ENCODE peak calls at places on chromosomes 12 and 14, in ten cellular contexts. One of them, this sample, is unnamed.
A peak's percentile ranks its signal among the peaks of the same experiment; 100 is the strongest.

GRCh38 chr14:28870033-28870564 is 103.5 kb downstream of the FOXG1 start:
- DNase-seq in HFF-Myc: no peak
- DNase-seq in foreskin fibroblast: no peak
- DNase-seq in osteocyte: no peak
- DNase-seq in heart right ventricle: no peak
- DNase-seq in astrocyte of the cerebellum: no peak
- DNase-seq in stomach: no peak
- DNase-seq in fibroblast of mammary gland: no peak
- DNase-seq in Panc1: no peak
- DNase-seq in cardiac fibroblast: no peak
- DNase-seq in this sample: no peak

GRCh38 chr14:101823511-101824120 is 62.1 kb downstream of the PPP2R5C start:
- DNase-seq in HFF-Myc: no peak
- DNase-seq in foreskin fibroblast: peak; percentile 56
- DNase-seq in osteocyte: no peak
- DNase-seq in heart right ventricle: no peak
- DNase-seq in astrocyte of the cerebellum: no peak
- DNase-seq in stomach: peak; percentile 49
- DNase-seq in fibroblast of mammary gland: peak; percentile 50
- DNase-seq in Panc1: no peak
- DNase-seq in cardiac fibroblast: peak; percentile 36
- DNase-seq in this sample: no peak

GRCh38 chr12:45989277-45989856 is 1.0 kb downstream of the SCAF11 start:
- DNase-seq in HFF-Myc: no peak
- DNase-seq in foreskin fibroblast: no peak
- DNase-seq in osteocyte: no peak
- DNase-seq in heart right ventricle: no peak
- DNase-seq in astrocyte of the cerebellum: no peak
- DNase-seq in stomach: peak; percentile 68
- DNase-seq in fibroblast of mammary gland: peak; percentile 48
- DNase-seq in Panc1: no peak
- DNase-seq in cardiac fibroblast: no peak
- DNase-seq in this sample: no peak

GRCh38 chr12:25723921-25724491 is 170.9 kb upstream of the LMNTD1 start:
- DNase-seq in HFF-Myc: no peak
- DNase-seq in foreskin fibroblast: peak; percentile 50
- DNase-seq in osteocyte: no peak
- DNase-seq in heart right ventricle: no peak
- DNase-seq in astrocyte of the cerebellum: peak; percentile 56
- DNase-seq in stomach: no peak
- DNase-seq in fibroblast of mammary gland: peak; percentile 94
- DNase-seq in Panc1: no peak
- DNase-seq in cardiac fibroblast: peak; percentile 62
- DNase-seq in this sample: no peak

GRCh38 chr14:54814076-54814475 is 88.5 kb downstream of the GCH1 start:
- DNase-seq in HFF-Myc: no peak
- DNase-seq in foreskin fibroblast: no peak
- DNase-seq in osteocyte: peak; percentile 63
- DNase-seq in heart right ventricle: no peak
- DNase-seq in astrocyte of the cerebellum: no peak
- DNase-seq in stomach: no peak
- DNase-seq in fibroblast of mammary gland: no peak
- DNase-seq in Panc1: no peak
- DNase-seq in cardiac fibroblast: no peak
- DNase-seq in this sample: no peak

GRCh38 chr14:63487724-63488123 is 55.5 kb downstream of the PPP2R5E start:
- DNase-seq in HFF-Myc: no peak
- DNase-seq in foreskin fibroblast: no peak
- DNase-seq in osteocyte: no peak
- DNase-seq in heart right ventricle: no peak
- DNase-seq in astrocyte of the cerebellum: no peak
- DNase-seq in stomach: no peak
- DNase-seq in fibroblast of mammary gland: no peak
- DNase-seq in Panc1: no peak
- DNase-seq in cardiac fibroblast: no peak
- DNase-seq in this sample: no peak

GRCh38 chr14:21558703-21559063 is 21.2 kb downstream of the OR10G3 start:
- DNase-seq in HFF-Myc: no peak
- DNase-seq in foreskin fibroblast: no peak
- DNase-seq in osteocyte: no peak
- DNase-seq in heart right ventricle: no peak
- DNase-seq in astrocyte of the cerebellum: no peak
- DNase-seq in stomach: no peak
- DNase-seq in fibroblast of mammary gland: no peak
- DNase-seq in Panc1: no peak
- DNase-seq in cardiac fibroblast: no peak
- DNase-seq in this sample: no peak

GRCh38 chr12:79407671-79408622 is 282.8 kb downstream of the PAWR start:
- DNase-seq in HFF-Myc: peak; percentile 76
- DNase-seq in foreskin fibroblast: peak; percentile 91
- DNase-seq in osteocyte: peak; percentile 89
- DNase-seq in heart right ventricle: peak; percentile 37
- DNase-seq in astrocyte of the cerebellum: peak; percentile 90
- DNase-seq in stomach: peak; percentile 57
- DNase-seq in fibroblast of mammary gland: peak; percentile 83
- DNase-seq in Panc1: peak; percentile 64
- DNase-seq in cardiac fibroblast: peak; percentile 92
- DNase-seq in this sample: peak; percentile 73

GRCh38 chr12:89980236-89980635 is 271.6 kb upstream of the ATP2B1 start:
- DNase-seq in HFF-Myc: peak; percentile 53
- DNase-seq in foreskin fibroblast: peak; percentile 87
- DNase-seq in osteocyte: no peak
- DNase-seq in heart right ventricle: peak; percentile 13
- DNase-seq in astrocyte of the cerebellum: no peak
- DNase-seq in stomach: no peak
- DNase-seq in fibroblast of mammary gland: peak; percentile 76
- DNase-seq in Panc1: no peak
- DNase-seq in cardiac fibroblast: peak; percentile 65
- DNase-seq in this sample: no peak

GRCh38 chr14:35814371-35815005 is 5.4 kb upstream of the RALGAPA1 start:
- DNase-seq in HFF-Myc: peak; percentile 26
- DNase-seq in foreskin fibroblast: peak; percentile 61
- DNase-seq in osteocyte: no peak
- DNase-seq in heart right ventricle: peak; percentile 45
- DNase-seq in astrocyte of the cerebellum: no peak
- DNase-seq in stomach: peak; percentile 67
- DNase-seq in fibroblast of mammary gland: peak; percentile 58
- DNase-seq in Panc1: no peak
- DNase-seq in cardiac fibroblast: peak; percentile 60
- DNase-seq in this sample: no peak

DNA sequence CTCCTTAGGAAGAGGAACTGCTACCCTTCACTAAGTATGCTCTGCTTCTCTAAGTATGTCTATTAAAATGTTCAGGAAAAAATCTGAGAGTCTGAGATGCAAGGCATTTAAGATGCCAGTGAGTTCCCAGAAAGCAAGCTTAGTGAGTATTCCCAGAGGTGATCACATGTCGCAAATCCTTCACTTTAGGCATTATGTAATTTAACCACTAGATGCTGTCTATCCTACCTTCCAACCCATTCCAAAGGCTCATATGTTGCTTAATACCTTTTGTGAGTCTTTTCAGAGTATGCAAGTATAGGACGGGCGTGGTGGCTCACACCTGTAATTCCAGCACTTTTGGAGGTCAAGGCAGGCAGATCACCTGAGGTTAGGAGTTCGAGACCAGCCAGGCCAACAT is 19.6 kb upstream of the FOXJ2 start:
- DNase-seq in HFF-Myc: no peak
- DNase-seq in foreskin fibroblast: no peak
- DNase-seq in osteocyte: no peak
- DNase-seq in heart right ventricle: no peak
- DNase-seq in astrocyte of the cerebellum: no peak
- DNase-seq in stomach: no peak
- DNase-seq in fibroblast of mammary gland: no peak
- DNase-seq in Panc1: no peak
- DNase-seq in cardiac fibroblast: no peak
- DNase-seq in this sample: no peak
- TF ChIP-seq CTCF in HFF-Myc: no peak
- TF ChIP-seq CTCF in foreskin fibroblast: no peak
- TF ChIP-seq CTCF in osteocyte: no peak
- TF ChIP-seq CTCF in heart right ventricle: no peak
- TF ChIP-seq CTCF in astrocyte of the cerebellum: no peak
- TF ChIP-seq CTCF in stomach: no peak
- TF ChIP-seq CTCF in fibroblast of mammary gland: no peak
- TF ChIP-seq CTCF in Panc1: no peak
- TF ChIP-seq CTCF in cardiac fibroblast: no peak
- TF ChIP-seq CTCF in this sample: no peak

DNA sequence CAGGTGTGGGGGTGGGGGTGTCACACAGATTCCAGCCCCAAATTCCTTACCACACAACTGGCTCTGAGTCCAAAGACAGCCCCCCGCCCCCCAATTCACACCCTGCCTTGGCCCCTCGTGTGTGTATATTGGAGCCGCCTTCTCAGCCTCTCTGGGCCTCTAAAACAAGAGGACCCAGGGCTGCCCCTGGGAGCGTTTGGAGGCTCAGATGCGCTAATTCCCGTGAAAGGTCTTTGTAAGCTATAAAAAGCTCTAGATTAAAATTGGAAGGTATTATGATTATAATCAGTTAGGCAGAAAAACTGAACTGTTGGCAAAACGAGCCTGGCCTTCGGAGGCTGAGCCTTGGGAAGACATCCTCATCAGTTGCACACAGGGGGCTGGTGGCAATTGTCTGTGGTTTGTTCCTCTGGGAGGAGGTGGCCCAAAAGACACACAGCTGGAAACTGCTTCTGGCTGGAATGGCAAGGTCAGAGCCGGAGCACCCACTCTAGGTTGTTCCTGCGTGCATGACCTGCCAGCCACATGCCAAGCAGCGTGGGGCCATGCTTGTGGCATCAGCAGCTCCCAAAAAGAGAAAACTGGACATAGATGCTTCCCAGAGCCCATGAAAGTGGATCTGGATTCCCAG is 118.5 kb downstream of the PHETA1 start:
- DNase-seq in HFF-Myc: no peak
- DNase-seq in foreskin fibroblast: no peak
- DNase-seq in osteocyte: no peak
- DNase-seq in heart right ventricle: no peak
- DNase-seq in astrocyte of the cerebellum: no peak
- DNase-seq in stomach: no peak
- DNase-seq in fibroblast of mammary gland: no peak
- DNase-seq in Panc1: no peak
- DNase-seq in cardiac fibroblast: no peak
- DNase-seq in this sample: no peak
- TF ChIP-seq CTCF in HFF-Myc: no peak
- TF ChIP-seq CTCF in foreskin fibroblast: no peak
- TF ChIP-seq CTCF in osteocyte: no peak
- TF ChIP-seq CTCF in heart right ventricle: no peak
- TF ChIP-seq CTCF in astrocyte of the cerebellum: no peak
- TF ChIP-seq CTCF in stomach: no peak
- TF ChIP-seq CTCF in fibroblast of mammary gland: no peak
- TF ChIP-seq CTCF in Panc1: no peak
- TF ChIP-seq CTCF in cardiac fibroblast: no peak
- TF ChIP-seq CTCF in this sample: no peak

GRCh38 chr14:73935666-73936065 is 14.2 kb downstream of the FAM161B start:
- DNase-seq in HFF-Myc: no peak
- DNase-seq in foreskin fibroblast: peak; percentile 46
- DNase-seq in osteocyte: no peak
- DNase-seq in heart right ventricle: no peak
- DNase-seq in astrocyte of the cerebellum: no peak
- DNase-seq in stomach: no peak
- DNase-seq in fibroblast of mammary gland: peak; percentile 18
- DNase-seq in Panc1: no peak
- DNase-seq in cardiac fibroblast: peak; percentile 11
- DNase-seq in this sample: no peak
- TF ChIP-seq CTCF in HFF-Myc: peak; percentile 7
- TF ChIP-seq CTCF in foreskin fibroblast: no peak
- TF ChIP-seq CTCF in osteocyte: peak; percentile 35
- TF ChIP-seq CTCF in heart right ventricle: no peak
- TF ChIP-seq CTCF in astrocyte of the cerebellum: peak; percentile 31
- TF ChIP-seq CTCF in stomach: no peak
- TF ChIP-seq CTCF in fibroblast of mammary gland: peak; percentile 29
- TF ChIP-seq CTCF in Panc1: no peak
- TF ChIP-seq CTCF in cardiac fibroblast: peak; percentile 22
- TF ChIP-seq CTCF in this sample: peak; percentile 16

GRCh38 chr12:49089831-49090773 is 4.5 kb downstream of the DHH start:
- DNase-seq in HFF-Myc: no peak
- DNase-seq in foreskin fibroblast: peak; percentile 71
- DNase-seq in osteocyte: no peak
- DNase-seq in heart right ventricle: no peak
- DNase-seq in astrocyte of the cerebellum: no peak
- DNase-seq in stomach: peak; percentile 31
- DNase-seq in fibroblast of mammary gland: peak; percentile 43
- DNase-seq in Panc1: no peak
- DNase-seq in cardiac fibroblast: peak; percentile 58
- DNase-seq in this sample: no peak
- TF ChIP-seq CTCF in HFF-Myc: peak; percentile 32
- TF ChIP-seq CTCF in foreskin fibroblast: peak; percentile 27
- TF ChIP-seq CTCF in osteocyte: peak; percentile 40
- TF ChIP-seq CTCF in heart right ventricle: no peak
- TF ChIP-seq CTCF in astrocyte of the cerebellum: peak; percentile 40
- TF ChIP-seq CTCF in stomach: no peak
- TF ChIP-seq CTCF in fibroblast of mammary gland: no peak
- TF ChIP-seq CTCF in Panc1: peak; percentile 84
- TF ChIP-seq CTCF in cardiac fibroblast: peak; percentile 16
- TF ChIP-seq CTCF in this sample: peak; percentile 33

DNA sequence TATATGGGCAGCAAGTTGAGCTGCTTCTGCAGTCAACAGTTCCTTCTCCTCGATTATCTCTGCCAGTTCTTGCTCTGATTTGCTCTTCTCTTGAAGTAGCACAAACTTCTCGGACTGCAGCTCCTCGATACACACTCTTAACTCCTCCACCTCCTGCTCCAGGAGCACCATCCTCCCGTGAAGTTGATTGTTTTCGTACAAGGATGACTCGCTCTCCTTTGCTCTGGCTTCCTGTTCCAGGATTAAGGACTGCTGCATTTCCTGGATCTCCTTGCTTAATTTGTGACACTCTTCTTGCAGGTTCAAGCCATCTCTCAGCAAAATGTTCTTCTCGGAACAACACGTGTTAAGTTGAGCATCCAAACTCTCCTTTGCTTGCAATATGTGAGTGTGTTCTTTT is 56.2 kb upstream of the VPS33A start:
- DNase-seq in HFF-Myc: peak; percentile 11
- DNase-seq in foreskin fibroblast: peak; percentile 30
- DNase-seq in osteocyte: no peak
- DNase-seq in heart right ventricle: no peak
- DNase-seq in astrocyte of the cerebellum: no peak
- DNase-seq in stomach: no peak
- DNase-seq in fibroblast of mammary gland: peak; percentile 25
- DNase-seq in Panc1: no peak
- DNase-seq in cardiac fibroblast: peak; percentile 18
- DNase-seq in this sample: no peak
- TF ChIP-seq CTCF in HFF-Myc: no peak
- TF ChIP-seq CTCF in foreskin fibroblast: no peak
- TF ChIP-seq CTCF in osteocyte: no peak
- TF ChIP-seq CTCF in heart right ventricle: no peak
- TF ChIP-seq CTCF in astrocyte of the cerebellum: no peak
- TF ChIP-seq CTCF in stomach: no peak
- TF ChIP-seq CTCF in fibroblast of mammary gland: no peak
- TF ChIP-seq CTCF in Panc1: no peak
- TF ChIP-seq CTCF in cardiac fibroblast: no peak
- TF ChIP-seq CTCF in this sample: no peak

GRCh38 chr12:6582196-6582595 is 14.1 kb upstream of the NOP2 start:
- DNase-seq in HFF-Myc: no peak
- DNase-seq in foreskin fibroblast: no peak
- DNase-seq in osteocyte: no peak
- DNase-seq in heart right ventricle: no peak
- DNase-seq in astrocyte of the cerebellum: no peak
- DNase-seq in stomach: no peak
- DNase-seq in fibroblast of mammary gland: no peak
- DNase-seq in Panc1: no peak
- DNase-seq in cardiac fibroblast: no peak
- DNase-seq in this sample: no peak
- TF ChIP-seq CTCF in HFF-Myc: peak; percentile 26
- TF ChIP-seq CTCF in foreskin fibroblast: no peak
- TF ChIP-seq CTCF in osteocyte: peak; percentile 28
- TF ChIP-seq CTCF in heart right ventricle: no peak
- TF ChIP-seq CTCF in astrocyte of the cerebellum: peak; percentile 39
- TF ChIP-seq CTCF in stomach: no peak
- TF ChIP-seq CTCF in fibroblast of mammary gland: peak; percentile 24
- TF ChIP-seq CTCF in Panc1: no peak
- TF ChIP-seq CTCF in cardiac fibroblast: no peak
- TF ChIP-seq CTCF in this sample: peak; percentile 16

GRCh38 chr12:12398026-12398859 is 41.4 kb downstream of the BORCS5 start:
- DNase-seq in HFF-Myc: peak; percentile 37
- DNase-seq in foreskin fibroblast: peak; percentile 98
- DNase-seq in osteocyte: no peak
- DNase-seq in heart right ventricle: peak; percentile 48
- DNase-seq in astrocyte of the cerebellum: peak; percentile 87
- DNase-seq in stomach: no peak
- DNase-seq in fibroblast of mammary gland: peak; percentile 99
- DNase-seq in Panc1: peak; percentile 87
- DNase-seq in cardiac fibroblast: peak; percentile 95
- DNase-seq in this sample: peak; percentile 92
- TF ChIP-seq CTCF in HFF-Myc: no peak
- TF ChIP-seq CTCF in foreskin fibroblast: no peak
- TF ChIP-seq CTCF in osteocyte: peak; percentile 30
- TF ChIP-seq CTCF in heart right ventricle: no peak
- TF ChIP-seq CTCF in astrocyte of the cerebellum: no peak
- TF ChIP-seq CTCF in stomach: no peak
- TF ChIP-seq CTCF in fibroblast of mammary gland: peak; percentile 40
- TF ChIP-seq CTCF in Panc1: peak; percentile 15
- TF ChIP-seq CTCF in cardiac fibroblast: no peak
- TF ChIP-seq CTCF in this sample: no peak

This sample was measured in AG09319.